ENCODE peak calls at places on chromosome 13, in eight cellular contexts. One of them, this sample, is unnamed.

GRCh38 chr13:108816381-108816780 is 187.0 kb downstream of the MYO16 start:
- DNase-seq in K562: peak; percentile 75
- DNase-seq in mesendoderm: peak; percentile 2
- DNase-seq in H1: no peak
- DNase-seq in bronchial epithelial cell: no peak
- DNase-seq in uterus: no peak
- DNase-seq in PC-9: peak; percentile 96
- DNase-seq in IMR-90: no peak
- DNase-seq in this sample: no peak

GRCh38 chr13:73522937-73523336 is 464.1 kb downstream of the KLF5 start:
- DNase-seq in K562: no peak
- DNase-seq in mesendoderm: peak; percentile 7
- DNase-seq in H1: no peak
- DNase-seq in bronchial epithelial cell: no peak
- DNase-seq in uterus: no peak
- DNase-seq in PC-9: no peak
- DNase-seq in IMR-90: no peak
- DNase-seq in this sample: no peak

GRCh38 chr13:84366484-84366883 is 484.2 kb upstream of the SLITRK1 start:
- DNase-seq in K562: no peak
- DNase-seq in mesendoderm: no peak
- DNase-seq in H1: no peak
- DNase-seq in bronchial epithelial cell: no peak
- DNase-seq in uterus: no peak
- DNase-seq in PC-9: no peak
- DNase-seq in IMR-90: peak; percentile 7
- DNase-seq in this sample: no peak

GRCh38 chr13:59483441-59484116 is 680.1 kb downstream of the DIAPH3 start:
- DNase-seq in K562: no peak
- DNase-seq in mesendoderm: peak; percentile 81
- DNase-seq in H1: no peak
- DNase-seq in bronchial epithelial cell: no peak
- DNase-seq in uterus: no peak
- DNase-seq in PC-9: no peak
- DNase-seq in IMR-90: peak; percentile 17
- DNase-seq in this sample: no peak

GRCh38 chr13:31049083-31049482 is 112.6 kb downstream of the HSPH1 start:
- DNase-seq in K562: no peak
- DNase-seq in mesendoderm: no peak
- DNase-seq in H1: no peak
- DNase-seq in bronchial epithelial cell: no peak
- DNase-seq in uterus: no peak
- DNase-seq in PC-9: no peak
- DNase-seq in IMR-90: no peak
- DNase-seq in this sample: no peak

GRCh38 chr13:75607447-75607846 is 28.7 kb upstream of the LMO7 start:
- DNase-seq in K562: no peak
- DNase-seq in mesendoderm: no peak
- DNase-seq in H1: no peak
- DNase-seq in bronchial epithelial cell: peak; percentile 33
- DNase-seq in uterus: no peak
- DNase-seq in PC-9: no peak
- DNase-seq in IMR-90: no peak
- DNase-seq in this sample: no peak

GRCh38 chr13:95463516-95463915 is 89.0 kb upstream of the CLDN10 start:
- DNase-seq in K562: no peak
- DNase-seq in mesendoderm: no peak
- DNase-seq in H1: no peak
- DNase-seq in bronchial epithelial cell: peak; percentile 43
- DNase-seq in uterus: no peak
- DNase-seq in PC-9: no peak
- DNase-seq in IMR-90: no peak
- DNase-seq in this sample: no peak

GRCh38 chr13:19984430-19985218 is 26.1 kb downstream of the ZMYM2 start:
- DNase-seq in K562: peak; percentile 43
- DNase-seq in mesendoderm: peak; percentile 70
- DNase-seq in H1: no peak
- DNase-seq in bronchial epithelial cell: peak; percentile 26
- DNase-seq in uterus: no peak
- DNase-seq in PC-9: no peak
- DNase-seq in IMR-90: peak; percentile 72
- DNase-seq in this sample: no peak

GRCh38 chr13:100673831-100674362 is 698 bp downstream of the TMTC4 start:
- DNase-seq in K562: peak; percentile 66
- DNase-seq in mesendoderm: peak; percentile 82
- DNase-seq in H1: no peak
- DNase-seq in bronchial epithelial cell: peak; percentile 85
- DNase-seq in uterus: peak; percentile 67
- DNase-seq in PC-9: peak; percentile 83
- DNase-seq in IMR-90: peak; percentile 83
- DNase-seq in this sample: peak; percentile 24

GRCh38 chr13:60583911-60584753 is 187.1 kb downstream of the TDRD3 start:
- DNase-seq in K562: peak; percentile 61
- DNase-seq in mesendoderm: peak; percentile 83
- DNase-seq in H1: peak; percentile 84
- DNase-seq in bronchial epithelial cell: peak; percentile 27
- DNase-seq in uterus: peak; percentile 18
- DNase-seq in PC-9: peak; percentile 34
- DNase-seq in IMR-90: peak; percentile 73
- DNase-seq in this sample: peak; percentile 20

GRCh38 chr13:75469087-75469486 is 12.9 kb downstream of the TBC1D4 start:
- DNase-seq in K562: peak; percentile 62
- DNase-seq in mesendoderm: peak; percentile 47
- DNase-seq in H1: no peak
- DNase-seq in bronchial epithelial cell: no peak
- DNase-seq in uterus: no peak
- DNase-seq in PC-9: no peak
- DNase-seq in IMR-90: no peak
- DNase-seq in this sample: no peak

GRCh38 chr13:104321756-104322155 is 1255.5 kb upstream of the SLC10A2 start:
- DNase-seq in K562: no peak
- DNase-seq in mesendoderm: no peak
- DNase-seq in H1: no peak
- DNase-seq in bronchial epithelial cell: no peak
- DNase-seq in uterus: no peak
- DNase-seq in PC-9: no peak
- DNase-seq in IMR-90: no peak
- DNase-seq in this sample: no peak

GRCh38 chr13:101474419-101474957 is 22.0 kb downstream of the ITGBL1 start:
- DNase-seq in K562: no peak
- DNase-seq in mesendoderm: peak; percentile 76
- DNase-seq in H1: no peak
- DNase-seq in bronchial epithelial cell: no peak
- DNase-seq in uterus: no peak
- DNase-seq in PC-9: no peak
- DNase-seq in IMR-90: peak; percentile 91
- DNase-seq in this sample: no peak

GRCh38 chr13:79352107-79352506 is 53.9 kb downstream of the RBM26 start:
- DNase-seq in K562: no peak
- DNase-seq in mesendoderm: no peak
- DNase-seq in H1: no peak
- DNase-seq in bronchial epithelial cell: no peak
- DNase-seq in uterus: no peak
- DNase-seq in PC-9: no peak
- DNase-seq in IMR-90: peak; percentile 34
- DNase-seq in this sample: no peak
- H3K36me3 ChIP-seq in K562: peaks cover 74% of the 10 kb centered on the region
- H3K36me3 ChIP-seq in mesendoderm: peaks cover 2% of the 10 kb centered on the region
- H3K36me3 ChIP-seq in H1: peaks cover 15% of the 10 kb centered on the region
- H3K36me3 ChIP-seq in bronchial epithelial cell: peaks cover 6% of the 10 kb centered on the region
- H3K36me3 ChIP-seq in uterus: no peaks in the 10 kb centered on the region
- H3K36me3 ChIP-seq in PC-9: peaks cover 39% of the 10 kb centered on the region
- H3K36me3 ChIP-seq in IMR-90: peaks cover 12% of the 10 kb centered on the region
- H3K36me3 ChIP-seq in this sample: no peaks in the 10 kb centered on the region

DNA sequence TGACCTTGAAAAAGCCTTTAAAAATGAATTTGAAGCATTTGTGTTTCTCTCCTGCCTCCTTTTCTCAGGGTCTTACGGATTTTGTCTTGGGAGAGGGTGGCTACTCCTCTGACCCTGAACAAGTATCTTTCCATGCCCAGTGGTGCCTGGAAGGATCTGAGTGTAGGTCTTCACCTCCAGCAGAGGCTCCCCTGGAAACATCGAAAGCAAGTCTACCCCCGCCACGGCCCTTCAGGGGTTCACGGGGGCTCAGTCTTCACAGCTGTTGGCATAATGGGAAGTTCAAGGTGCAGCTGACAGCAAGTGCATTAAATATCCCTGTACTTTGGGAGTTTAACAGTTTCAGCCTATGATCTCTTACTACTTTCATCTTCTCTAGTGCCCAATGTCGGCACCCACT is 42.7 kb upstream of the SLC15A1 start:
- DNase-seq in K562: no peak
- DNase-seq in mesendoderm: no peak
- DNase-seq in H1: no peak
- DNase-seq in bronchial epithelial cell: no peak
- DNase-seq in uterus: no peak
- DNase-seq in PC-9: no peak
- DNase-seq in IMR-90: no peak
- DNase-seq in this sample: no peak
- H3K36me3 ChIP-seq in K562: peaks cover 39% of the 10 kb centered on the region
- H3K36me3 ChIP-seq in mesendoderm: no peaks in the 10 kb centered on the region
- H3K36me3 ChIP-seq in H1: no peaks in the 10 kb centered on the region
- H3K36me3 ChIP-seq in bronchial epithelial cell: peaks cover 12% of the 10 kb centered on the region
- H3K36me3 ChIP-seq in uterus: no peaks in the 10 kb centered on the region
- H3K36me3 ChIP-seq in PC-9: peaks cover 19% of the 10 kb centered on the region
- H3K36me3 ChIP-seq in IMR-90: no peaks in the 10 kb centered on the region
- H3K36me3 ChIP-seq in this sample: no peaks in the 10 kb centered on the region

GRCh38 chr13:45522571-45522970 is 57.8 kb downstream of the COG3 start:
- DNase-seq in K562: no peak
- DNase-seq in mesendoderm: peak; percentile 53
- DNase-seq in H1: no peak
- DNase-seq in bronchial epithelial cell: peak; percentile 42
- DNase-seq in uterus: no peak
- DNase-seq in PC-9: no peak
- DNase-seq in IMR-90: peak; percentile 18
- DNase-seq in this sample: no peak
- H3K36me3 ChIP-seq in K562: peaks cover 46% of the 10 kb centered on the region
- H3K36me3 ChIP-seq in mesendoderm: no peaks in the 10 kb centered on the region
- H3K36me3 ChIP-seq in H1: peaks cover 13% of the 10 kb centered on the region
- H3K36me3 ChIP-seq in bronchial epithelial cell: peaks cover 9% of the 10 kb centered on the region
- H3K36me3 ChIP-seq in uterus: no peaks in the 10 kb centered on the region
- H3K36me3 ChIP-seq in PC-9: peaks cover 57% of the 10 kb centered on the region
- H3K36me3 ChIP-seq in IMR-90: peaks cover 12% of the 10 kb centered on the region
- H3K36me3 ChIP-seq in this sample: peaks cover 49% of the 10 kb centered on the region

GRCh38 chr13:41823486-41823885 is 137.4 kb downstream of the VWA8 start:
- DNase-seq in K562: no peak
- DNase-seq in mesendoderm: no peak
- DNase-seq in H1: no peak
- DNase-seq in bronchial epithelial cell: no peak
- DNase-seq in uterus: no peak
- DNase-seq in PC-9: no peak
- DNase-seq in IMR-90: no peak
- DNase-seq in this sample: no peak
- H3K36me3 ChIP-seq in K562: peaks cover 22% of the 10 kb centered on the region
- H3K36me3 ChIP-seq in mesendoderm: no peaks in the 10 kb centered on the region
- H3K36me3 ChIP-seq in H1: no peaks in the 10 kb centered on the region
- H3K36me3 ChIP-seq in bronchial epithelial cell: no peaks in the 10 kb centered on the region
- H3K36me3 ChIP-seq in uterus: no peaks in the 10 kb centered on the region
- H3K36me3 ChIP-seq in PC-9: no peaks in the 10 kb centered on the region
- H3K36me3 ChIP-seq in IMR-90: no peaks in the 10 kb centered on the region
- H3K36me3 ChIP-seq in this sample: no peaks in the 10 kb centered on the region

GRCh38 chr13:79398915-79399314 is 7.1 kb downstream of the RBM26 start:
- DNase-seq in K562: peak; percentile 36
- DNase-seq in mesendoderm: no peak
- DNase-seq in H1: no peak
- DNase-seq in bronchial epithelial cell: peak; percentile 77
- DNase-seq in uterus: no peak
- DNase-seq in PC-9: no peak
- DNase-seq in IMR-90: peak; percentile 55
- DNase-seq in this sample: no peak
- H3K36me3 ChIP-seq in K562: peaks cover 70% of the 10 kb centered on the region
- H3K36me3 ChIP-seq in mesendoderm: no peaks in the 10 kb centered on the region
- H3K36me3 ChIP-seq in H1: peaks cover 2% of the 10 kb centered on the region
- H3K36me3 ChIP-seq in bronchial epithelial cell: no peaks in the 10 kb centered on the region
- H3K36me3 ChIP-seq in uterus: no peaks in the 10 kb centered on the region
- H3K36me3 ChIP-seq in PC-9: peaks cover 78% of the 10 kb centered on the region
- H3K36me3 ChIP-seq in IMR-90: peaks cover 9% of the 10 kb centered on the region
- H3K36me3 ChIP-seq in this sample: peaks cover 6% of the 10 kb centered on the region

GRCh38 chr13:48260970-48261369 is 28.0 kb downstream of the ITM2B start:
- DNase-seq in K562: no peak
- DNase-seq in mesendoderm: no peak
- DNase-seq in H1: no peak
- DNase-seq in bronchial epithelial cell: no peak
- DNase-seq in uterus: no peak
- DNase-seq in PC-9: no peak
- DNase-seq in IMR-90: no peak
- DNase-seq in this sample: no peak
- H3K36me3 ChIP-seq in K562: peaks cover 45% of the 10 kb centered on the region
- H3K36me3 ChIP-seq in mesendoderm: peaks cover 3% of the 10 kb centered on the region
- H3K36me3 ChIP-seq in H1: peaks cover 21% of the 10 kb centered on the region
- H3K36me3 ChIP-seq in bronchial epithelial cell: peaks cover 6% of the 10 kb centered on the region
- H3K36me3 ChIP-seq in uterus: no peaks in the 10 kb centered on the region
- H3K36me3 ChIP-seq in PC-9: peaks cover 16% of the 10 kb centered on the region
- H3K36me3 ChIP-seq in IMR-90: peaks cover 19% of the 10 kb centered on the region
- H3K36me3 ChIP-seq in this sample: no peaks in the 10 kb centered on the region

This sample was measured in gastrocnemius medialis.